ENCODE peak calls at places on chromosomes 5 and 9, in nine cellular contexts. N, R, Y, C, D, H, B, O and A are unnamed samples. For H3K9me3, the result is how much of the 10 kb centered on the place peaks cover.

GRCh38 chr9:15824310-15824709 is 271.5 kb downstream of the CCDC171 start:
- DNase-seq in N (no peak), R (no peak), Y (no peak), C (no peak), D (no peak), H (no peak), B (peak), O (no peak), A (no peak)

GRCh38 chr5:159456722-159457462 is 126.6 kb upstream of the IL12B start:
- DNase-seq in N (no peak), R (no peak), Y (no peak), C (no peak), D (no peak), H (no peak), B (no peak), O (no peak), A (no peak)

GRCh38 chr5:76867827-76868693 is 18.2 kb downstream of the S100Z start:
- DNase-seq in N (peak), R (peak), Y (no peak), C (peak), D (peak), H (no peak), B (peak), O (no peak), A (peak)

GRCh38 chr9:4583001-4583400 is 79.1 kb upstream of the PLPP6 start:
- DNase-seq in N (no peak), R (no peak), Y (no peak), C (no peak), D (no peak), H (no peak), B (no peak), O (no peak), A (peak)

GRCh38 chr5:37665272-37665671 is 174.6 kb downstream of the GDNF start:
- DNase-seq in N (no peak), R (no peak), Y (no peak), C (no peak), D (no peak), H (no peak), B (no peak), O (no peak), A (no peak)

GRCh38 chr5:167644619-167645018 is 646.8 kb upstream of the WWC1 start:
- DNase-seq in N (no peak), R (no peak), Y (no peak), C (no peak), D (no peak), H (no peak), B (no peak), O (no peak), A (no peak)

GRCh38 chr9:133505901-133506652 is 18.7 kb downstream of the MYMK start:
- DNase-seq in N (no peak), R (no peak), Y (no peak), C (no peak), D (peak), H (no peak), B (no peak), O (no peak), A (no peak)

GRCh38 chr5:83342475-83342874 is 129.1 kb upstream of the VCAN start:
- DNase-seq in N (no peak), R (no peak), Y (no peak), C (no peak), D (no peak), H (no peak), B (no peak), O (no peak), A (no peak)

GRCh38 chr5:9617739-9618504 is 12.2 kb downstream of the TAS2R1 start:
- DNase-seq in N (no peak), R (no peak), Y (no peak), C (no peak), D (no peak), H (no peak), B (no peak), O (no peak), A (no peak)

GRCh38 chr9:35563791-35564197 is 41.3 kb upstream of the TESK1 start:
- DNase-seq in N (peak), R (no peak), Y (no peak), C (no peak), D (peak), H (no peak), B (peak), O (peak), A (peak)

GRCh38 chr5:153658151-153658550 is 167.7 kb downstream of the GRIA1 start:
- DNase-seq in N (no peak), R (no peak), Y (no peak), C (no peak), D (no peak), H (no peak), B (no peak), O (no peak), A (no peak)

GRCh38 chr5:144048254-144048856 is 122.1 kb downstream of the YIPF5 start:
- DNase-seq in N (no peak), R (no peak), Y (no peak), C (no peak), D (no peak), H (no peak), B (no peak), O (no peak), A (no peak)

GRCh38 chr5:14270212-14270702 is 127.1 kb downstream of the TRIO start:
- DNase-seq in N (peak), R (no peak), Y (no peak), C (no peak), D (peak), H (no peak), B (peak), O (no peak), A (peak)

GRCh38 chr9:114058688-114059046 is 19.4 kb downstream of the AMBP start:
- DNase-seq in N (no peak), R (no peak), Y (no peak), C (no peak), D (no peak), H (no peak), B (peak), O (peak), A (no peak)

GRCh38 chr5:159878988-159879471 is 37.3 kb upstream of the ADRA1B start:
- DNase-seq in N (peak), R (peak), Y (no peak), C (no peak), D (peak), H (peak), B (peak), O (peak), A (peak)

GRCh38 chr9:132977626-132978450 is 656 bp upstream of the GFI1B start:
- DNase-seq in N (peak), R (peak), Y (no peak), C (peak), D (peak), H (peak), B (peak), O (peak), A (no peak)

GRCh38 chr5:2143646-2144386 is 261.1 kb upstream of the IRX4 start:
- DNase-seq in N (no peak), R (no peak), Y (no peak), C (no peak), D (no peak), H (no peak), B (no peak), O (no peak), A (no peak)

GRCh38 chr5:163504091-163504931 is 1.1 kb upstream of the MAT2B start:
- DNase-seq in N (peak), R (peak), Y (no peak), C (no peak), D (peak), H (peak), B (peak), O (no peak), A (peak)

GRCh38 chr9:34987160-34988040 is 2.1 kb upstream of the DNAJB5 start:
- DNase-seq in N (no peak), R (no peak), Y (no peak), C (no peak), D (no peak), H (no peak), B (no peak), O (no peak), A (no peak)

GRCh38 chr5:71938886-71939285 is 168.4 kb upstream of the MAP1B start:
- DNase-seq in N (peak), R (peak), Y (no peak), C (no peak), D (no peak), H (peak), B (peak), O (peak), A (no peak)

GRCh38 chr5:152595327-152595890 is 190.3 kb upstream of the NMUR2 start:
- DNase-seq in N (no peak), R (no peak), Y (no peak), C (no peak), D (no peak), H (no peak), B (no peak), O (no peak), A (no peak)

GRCh38 chr9:89374176-89374575 is 55.9 kb downstream of the SECISBP2 start:
- DNase-seq in N (no peak), R (no peak), Y (no peak), C (no peak), D (no peak), H (no peak), B (no peak), O (no peak), A (no peak)

GRCh38 chr9:109600142-109600541 is 102.0 kb upstream of the PTPN3 start:
- DNase-seq in N (peak), R (no peak), Y (no peak), C (no peak), D (no peak), H (no peak), B (no peak), O (no peak), A (no peak)

GRCh38 chr9:128067898-128068655 is at the start of gene SLC25A25:
- DNase-seq in N (peak), R (peak), Y (peak), C (peak), D (peak), H (peak), B (peak), O (peak), A (peak)

GRCh38 chr9:110180713-110181434 is 27.1 kb downstream of the C9orf152 start:
- DNase-seq in N (peak), R (no peak), Y (no peak), C (no peak), D (no peak), H (no peak), B (peak), O (no peak), A (no peak)

GRCh38 chr9:123081824-123082223 is 48.4 kb downstream of the GPR21 start:
- DNase-seq in N (no peak), R (no peak), Y (no peak), C (no peak), D (no peak), H (no peak), B (peak), O (no peak), A (no peak)

GRCh38 chr9:88387733-88388202 is 476 bp upstream of the SPIN1 start:
- DNase-seq in N (peak), R (peak), Y (no peak), C (peak), D (peak), H (peak), B (peak), O (peak), A (no peak)

GRCh38 chr5:372556-372910 is 51.0 kb downstream of the AHRR start:
- DNase-seq in N (no peak), R (peak), Y (no peak), C (no peak), D (no peak), H (no peak), B (no peak), O (peak), A (no peak)

GRCh38 chr9:111603041-111603440 is 3.6 kb upstream of the PTGR1 start:
- DNase-seq in N (no peak), R (no peak), Y (no peak), C (no peak), D (no peak), H (no peak), B (no peak), O (no peak), A (no peak)

GRCh38 chr5:107476783-107477182 is 194.0 kb downstream of the EFNA5 start:
- DNase-seq in N (peak), R (peak), Y (no peak), C (no peak), D (no peak), H (no peak), B (no peak), O (no peak), A (no peak)

GRCh38 chr9:14068690-14069089 is 245.3 kb downstream of the NFIB start:
- DNase-seq in N (no peak), R (no peak), Y (no peak), C (no peak), D (no peak), H (no peak), B (no peak), O (no peak), A (no peak)

GRCh38 chr9:14072850-14073249 is 241.1 kb downstream of the NFIB start:
- DNase-seq in N (no peak), R (no peak), Y (no peak), C (no peak), D (no peak), H (no peak), B (no peak), O (no peak), A (no peak)

GRCh38 chr9:14066815-14067214 is 247.1 kb downstream of the NFIB start:
- DNase-seq in N (no peak), R (no peak), Y (no peak), C (no peak), D (no peak), H (no peak), B (no peak), O (no peak), A (no peak)

GRCh38 chr9:14075218-14075617 is 238.7 kb downstream of the NFIB start:
- DNase-seq in N (no peak), R (no peak), Y (no peak), C (no peak), D (no peak), H (no peak), B (no peak), O (no peak), A (no peak)

GRCh38 chr9:14071484-14071883 is 242.5 kb downstream of the NFIB start:
- DNase-seq in N (no peak), R (no peak), Y (no peak), C (no peak), D (no peak), H (no peak), B (no peak), O (no peak), A (no peak)
- TF ChIP-seq CTCF in N (no peak), R (no peak), Y (no peak), C (no peak), D (no peak), H (no peak), B (no peak), O (no peak), A (no peak)

GRCh38 chr5:124954784-124955183 is 208.3 kb upstream of the ZNF608 start:
- DNase-seq in N (no peak), R (no peak), Y (no peak), C (no peak), D (no peak), H (no peak), B (no peak), O (no peak), A (no peak)

GRCh38 chr5:124952566-124952965 is 206.1 kb upstream of the ZNF608 start:
- DNase-seq in N (no peak), R (no peak), Y (no peak), C (no peak), D (no peak), H (no peak), B (no peak), O (no peak), A (no peak)

GRCh38 chr5:124960266-124960665 is 213.8 kb upstream of the ZNF608 start:
- DNase-seq in N (no peak), R (no peak), Y (no peak), C (no peak), D (no peak), H (no peak), B (no peak), O (no peak), A (no peak)

GRCh38 chr5:124957063-124957462 is 210.6 kb upstream of the ZNF608 start:
- DNase-seq in N (no peak), R (no peak), Y (no peak), C (no peak), D (no peak), H (no peak), B (no peak), O (no peak), A (no peak)

DNA sequence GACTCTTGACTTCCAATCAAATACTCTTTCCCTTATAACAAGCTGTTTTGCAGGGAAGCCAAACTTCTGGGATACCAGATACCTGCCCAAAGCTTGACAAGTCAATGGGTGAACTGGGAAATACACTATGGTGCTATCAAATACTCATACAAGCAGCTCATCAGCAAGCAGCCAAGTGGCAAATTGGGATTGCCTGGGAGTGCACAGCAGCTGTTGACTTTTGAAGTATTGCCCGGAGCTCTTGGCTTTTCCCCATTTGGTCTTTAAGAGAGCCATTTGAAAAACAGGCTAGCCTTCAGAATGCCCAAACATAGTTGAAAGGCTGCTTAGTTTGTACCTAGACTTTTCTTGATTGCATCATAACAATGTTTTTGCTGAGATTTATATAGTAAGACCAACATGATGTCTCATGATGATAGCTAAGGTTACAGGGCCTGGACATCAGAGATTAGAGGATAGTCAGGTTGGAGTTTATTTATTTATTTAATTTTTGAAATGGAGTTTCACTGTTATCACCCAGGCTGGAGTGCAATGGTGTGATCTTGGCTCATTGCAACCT is 210.1 kb upstream of the ZNF608 start:
- DNase-seq in N (no peak), R (no peak), Y (no peak), C (no peak), D (no peak), H (no peak), B (no peak), O (no peak), A (peak)
- H3K27ac ChIP-seq in N (no peak), R (no peak), Y (no peak), C (no peak), D (no peak), H (no peak), B (no peak), O (no peak), A (peak)

GRCh38 chr5:179080724-179081123 is 20.6 kb downstream of the ZNF354C start:
- DNase-seq in N (no peak), R (no peak), Y (no peak), C (no peak), D (no peak), H (no peak), B (no peak), O (no peak), A (no peak)
- H3K9me3 ChIP-seq in N (half or more), R (half or more), Y (half or more), C (half or more), D (half or more), H (half or more), B (half or more), O (half or more), A (half or more)

GRCh38 chr5:132315529-132316067 is 21.4 kb downstream of the SLC22A4 start:
- DNase-seq in N (no peak), R (no peak), Y (no peak), C (no peak), D (no peak), H (no peak), B (no peak), O (no peak), A (no peak)

GRCh38 chr5:132322266-132322665 is 28.1 kb downstream of the SLC22A4 start:
- DNase-seq in N (no peak), R (no peak), Y (no peak), C (no peak), D (no peak), H (no peak), B (no peak), O (no peak), A (no peak)

GRCh38 chr5:132321109-132321721 is 27.0 kb downstream of the SLC22A4 start:
- DNase-seq in N (no peak), R (no peak), Y (no peak), C (no peak), D (no peak), H (no peak), B (peak), O (no peak), A (no peak)

GRCh38 chr5:132323202-132323601 is 29.0 kb downstream of the SLC22A4 start:
- DNase-seq in N (no peak), R (no peak), Y (no peak), C (no peak), D (no peak), H (no peak), B (no peak), O (no peak), A (no peak)

GRCh38 chr5:132319975-132320374 is 25.8 kb downstream of the SLC22A4 start:
- DNase-seq in N (no peak), R (no peak), Y (no peak), C (no peak), D (no peak), H (no peak), B (no peak), O (no peak), A (no peak)
- TF ChIP-seq CTCF in N (no peak), R (no peak), Y (no peak), C (no peak), D (no peak), H (no peak), B (no peak), O (no peak), A (no peak)

GRCh38 chr9:21985964-21986667 is 8.1 kb downstream of the CDKN2A start:
- DNase-seq in N (no peak), R (no peak), Y (no peak), C (no peak), D (no peak), H (no peak), B (no peak), O (no peak), A (no peak)
- H3K27ac ChIP-seq in N (no peak), R (no peak), Y (no peak), C (no peak), D (no peak), H (no peak), B (no peak), O (no peak), A (no peak)

DNA sequence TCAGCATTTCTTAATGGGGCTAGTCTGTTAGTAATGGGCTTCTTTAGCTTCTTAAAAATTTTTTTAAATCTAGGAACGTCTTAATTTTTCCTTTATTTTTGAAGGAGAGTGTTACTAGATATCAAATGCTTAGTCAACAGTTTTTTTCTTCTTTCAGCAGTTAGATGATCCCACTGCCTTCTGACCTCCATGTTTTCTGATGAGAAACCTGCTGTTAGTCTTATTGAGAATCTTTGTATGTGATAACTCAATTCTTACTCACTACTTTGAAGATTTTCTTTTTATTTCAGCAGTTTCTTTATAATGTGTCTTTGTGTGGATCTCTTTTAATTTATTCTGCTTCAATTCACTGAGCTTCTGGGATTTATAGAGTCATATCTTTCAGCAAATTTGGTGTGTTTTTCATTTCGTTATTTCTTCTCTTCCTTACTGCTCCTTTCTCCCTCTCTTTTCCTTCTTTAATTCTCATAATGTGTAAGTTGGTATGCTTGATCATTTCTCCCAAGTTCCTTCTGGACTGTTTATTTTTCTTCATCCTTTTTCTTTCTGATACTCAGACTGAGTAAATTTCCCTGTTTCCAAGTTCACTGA is 205.8 kb downstream of the RANBP17 start:
- DNase-seq in N (no peak), R (no peak), Y (no peak), C (no peak), D (no peak), H (no peak), B (no peak), O (no peak), A (no peak)
- H3K9me3 ChIP-seq in N (under half), R (under half), Y (under half), C (under half), D (under half), H (under half), B (under half), O (under half), A (under half)

DNA sequence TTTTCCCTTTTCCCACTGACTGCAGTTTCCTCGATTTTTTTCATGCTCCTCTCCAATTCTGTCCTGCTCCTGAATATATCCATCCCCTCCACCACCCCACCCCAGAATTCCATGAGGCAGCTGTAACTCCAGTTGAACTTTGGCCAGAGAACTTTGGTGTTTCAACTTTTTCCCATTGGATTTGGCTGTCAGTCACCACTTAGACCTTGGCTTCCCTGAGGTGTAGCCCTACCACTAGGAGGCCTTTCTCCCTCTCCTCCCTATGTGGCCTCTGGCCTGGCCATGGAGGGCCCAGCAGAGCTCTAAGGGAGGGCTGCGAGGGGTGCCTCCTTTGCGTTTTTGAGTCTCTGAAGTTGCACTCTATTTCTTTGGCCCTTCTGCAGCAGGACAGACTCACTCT is 261.3 kb downstream of the PIK3R1 start:
- DNase-seq in N (no peak), R (no peak), Y (no peak), C (no peak), D (no peak), H (no peak), B (peak), O (no peak), A (no peak)
- TF ChIP-seq CTCF in N (no peak), R (no peak), Y (no peak), C (no peak), D (no peak), H (no peak), B (peak), O (no peak), A (no peak)